ENCODE peak calls at places on chromosomes 1 and 21, in eight cellular contexts. One of them, this sample, is unnamed.

GRCh38 chr21:40681164-40681859 is 165.6 kb downstream of the DSCAM start:
- DNase-seq in stimulated activated CD4-positive, alpha-beta T cell treated with anti-CD3 and anti-CD28 coated beads, Interleukin-12 subunit alpha, Interleukin-12 subunit beta, amount 100 ng/mL, for 4 hours: no peak
- DNase-seq in thoracic aorta: no peak
- DNase-seq in left lung: no peak
- DNase-seq in adrenal gland: no peak
- DNase-seq in ovary: no peak
- DNase-seq in fibroblast of mammary gland: no peak
- DNase-seq in left colon: no peak
- DNase-seq in this sample: no peak

GRCh38 chr1:15406911-15407559 is 2.7 kb upstream of the EFHD2 start:
- DNase-seq in adrenal gland: peak
- DNase-seq in left colon: no peak
- DNase-seq in ovary: no peak
- DNase-seq in stimulated activated CD4-positive, alpha-beta T cell treated with anti-CD3 and anti-CD28 coated beads, Interleukin-12 subunit alpha, Interleukin-12 subunit beta, amount 100 ng/mL, for 4 hours: no peak
- DNase-seq in left lung: no peak
- DNase-seq in thoracic aorta: no peak
- DNase-seq in fibroblast of mammary gland: peak
- DNase-seq in this sample: no peak

GRCh38 chr1:10979483-10979920 is 33.0 kb upstream of the TARDBP start:
- DNase-seq in left lung: no peak
- DNase-seq in stimulated activated CD4-positive, alpha-beta T cell treated with anti-CD3 and anti-CD28 coated beads, Interleukin-12 subunit alpha, Interleukin-12 subunit beta, amount 100 ng/mL, for 4 hours: no peak
- DNase-seq in ovary: no peak
- DNase-seq in fibroblast of mammary gland: no peak
- DNase-seq in left colon: peak
- DNase-seq in thoracic aorta: peak
- DNase-seq in adrenal gland: no peak
- DNase-seq in this sample: no peak

GRCh38 chr1:1179983-1180861 is 6.5 kb downstream of the TTLL10 start:
- DNase-seq in fibroblast of mammary gland: no peak
- DNase-seq in adrenal gland: no peak
- DNase-seq in stimulated activated CD4-positive, alpha-beta T cell treated with anti-CD3 and anti-CD28 coated beads, Interleukin-12 subunit alpha, Interleukin-12 subunit beta, amount 100 ng/mL, for 4 hours: no peak
- DNase-seq in thoracic aorta: no peak
- DNase-seq in left lung: no peak
- DNase-seq in ovary: peak
- DNase-seq in left colon: no peak
- DNase-seq in this sample: peak

GRCh38 chr21:35674895-35675470 is 385.3 kb downstream of the SETD4 start:
- DNase-seq in fibroblast of mammary gland: peak
- DNase-seq in left colon: no peak
- DNase-seq in thoracic aorta: no peak
- DNase-seq in adrenal gland: no peak
- DNase-seq in left lung: no peak
- DNase-seq in ovary: no peak
- DNase-seq in stimulated activated CD4-positive, alpha-beta T cell treated with anti-CD3 and anti-CD28 coated beads, Interleukin-12 subunit alpha, Interleukin-12 subunit beta, amount 100 ng/mL, for 4 hours: no peak
- DNase-seq in this sample: no peak

GRCh38 chr1:216388558-216388957 is 34.7 kb downstream of the USH2A start:
- DNase-seq in left lung: no peak
- DNase-seq in ovary: no peak
- DNase-seq in fibroblast of mammary gland: no peak
- DNase-seq in stimulated activated CD4-positive, alpha-beta T cell treated with anti-CD3 and anti-CD28 coated beads, Interleukin-12 subunit alpha, Interleukin-12 subunit beta, amount 100 ng/mL, for 4 hours: no peak
- DNase-seq in adrenal gland: no peak
- DNase-seq in left colon: no peak
- DNase-seq in thoracic aorta: no peak
- DNase-seq in this sample: no peak

GRCh38 chr1:7375329-7375728 is 395.8 kb upstream of the VAMP3 start:
- DNase-seq in ovary: no peak
- DNase-seq in left colon: no peak
- DNase-seq in fibroblast of mammary gland: no peak
- DNase-seq in stimulated activated CD4-positive, alpha-beta T cell treated with anti-CD3 and anti-CD28 coated beads, Interleukin-12 subunit alpha, Interleukin-12 subunit beta, amount 100 ng/mL, for 4 hours: no peak
- DNase-seq in left lung: no peak
- DNase-seq in thoracic aorta: no peak
- DNase-seq in adrenal gland: no peak
- DNase-seq in this sample: no peak

GRCh38 chr1:15141933-15142647 is 11.5 kb upstream of the TMEM51 start:
- DNase-seq in adrenal gland: peak
- DNase-seq in left colon: no peak
- DNase-seq in left lung: no peak
- DNase-seq in stimulated activated CD4-positive, alpha-beta T cell treated with anti-CD3 and anti-CD28 coated beads, Interleukin-12 subunit alpha, Interleukin-12 subunit beta, amount 100 ng/mL, for 4 hours: no peak
- DNase-seq in thoracic aorta: no peak
- DNase-seq in ovary: no peak
- DNase-seq in fibroblast of mammary gland: peak
- DNase-seq in this sample: no peak

GRCh38 chr1:226210571-226211176 is 12.8 kb upstream of the MIXL1 start:
- DNase-seq in left lung: no peak
- DNase-seq in ovary: no peak
- DNase-seq in left colon: no peak
- DNase-seq in stimulated activated CD4-positive, alpha-beta T cell treated with anti-CD3 and anti-CD28 coated beads, Interleukin-12 subunit alpha, Interleukin-12 subunit beta, amount 100 ng/mL, for 4 hours: no peak
- DNase-seq in adrenal gland: no peak
- DNase-seq in thoracic aorta: no peak
- DNase-seq in fibroblast of mammary gland: no peak
- DNase-seq in this sample: no peak

GRCh38 chr21:34886554-34887385 is 162.3 kb downstream of the RUNX1 start:
- DNase-seq in adrenal gland: peak
- DNase-seq in left lung: peak
- DNase-seq in stimulated activated CD4-positive, alpha-beta T cell treated with anti-CD3 and anti-CD28 coated beads, Interleukin-12 subunit alpha, Interleukin-12 subunit beta, amount 100 ng/mL, for 4 hours: peak
- DNase-seq in thoracic aorta: no peak
- DNase-seq in fibroblast of mammary gland: peak
- DNase-seq in ovary: peak
- DNase-seq in left colon: peak
- DNase-seq in this sample: no peak

GRCh38 chr1:157377216-157377821 is 175.0 kb downstream of the FCRL5 start:
- DNase-seq in stimulated activated CD4-positive, alpha-beta T cell treated with anti-CD3 and anti-CD28 coated beads, Interleukin-12 subunit alpha, Interleukin-12 subunit beta, amount 100 ng/mL, for 4 hours: no peak
- DNase-seq in left lung: no peak
- DNase-seq in left colon: peak
- DNase-seq in ovary: no peak
- DNase-seq in adrenal gland: peak
- DNase-seq in thoracic aorta: no peak
- DNase-seq in fibroblast of mammary gland: peak
- DNase-seq in this sample: no peak

GRCh38 chr1:151655362-151655761 is 43.5 kb downstream of the SNX27 start:
- DNase-seq in fibroblast of mammary gland: no peak
- DNase-seq in left lung: no peak
- DNase-seq in left colon: no peak
- DNase-seq in ovary: no peak
- DNase-seq in adrenal gland: no peak
- DNase-seq in thoracic aorta: no peak
- DNase-seq in stimulated activated CD4-positive, alpha-beta T cell treated with anti-CD3 and anti-CD28 coated beads, Interleukin-12 subunit alpha, Interleukin-12 subunit beta, amount 100 ng/mL, for 4 hours: no peak
- DNase-seq in this sample: no peak